ENCODE peak calls at places on chromosomes 13 and 19, in six cellular contexts. R, B, F, X, S and L are unnamed samples.

GRCh38 chr19:33436360-33437345 is 63.1 kb downstream of the CEBPG start:
- DNase-seq in X (no peak), F (no peak), B (no peak), R (no peak), S (no peak), L (no peak)

GRCh38 chr19:1383014-1383310 is 745 bp upstream of the NDUFS7 start:
- DNase-seq in R (no peak), F (no peak), S (no peak), X (no peak), B (no peak), L (no peak)

GRCh38 chr13:94435604-94436226 is 43.8 kb downstream of the DCT start:
- DNase-seq in X (peak; percentile 65), S (peak; percentile 59), F (no peak), R (no peak), B (peak; percentile 58), L (peak; percentile 30)

GRCh38 chr13:51524846-51525566 is 59.3 kb upstream of the WDFY2 start:
- DNase-seq in X (peak; percentile 82), B (peak; percentile 90), S (peak; percentile 65), F (no peak), R (no peak), L (no peak)

GRCh38 chr13:71866173-71867091 is 572 bp downstream of the DACH1 start:
- DNase-seq in F (no peak), X (peak; percentile 4), S (peak; percentile 56), B (no peak), R (peak; percentile 38), L (no peak)

GRCh38 chr19:16604615-16605014 is 23.4 kb downstream of the MED26 start:
- DNase-seq in X (no peak), F (no peak), S (no peak), B (no peak), R (no peak), L (no peak)

GRCh38 chr13:112331675-112332074 is 44.5 kb upstream of the SPACA7 start:
- DNase-seq in X (no peak), S (no peak), F (no peak), B (no peak), R (no peak), L (peak; percentile 77)

GRCh38 chr13:99380402-99380801 is 73.2 kb upstream of the GPR183 start:
- DNase-seq in R (no peak), S (no peak), B (no peak), F (no peak), X (no peak), L (no peak)

GRCh38 chr13:104597554-104598240 is 1531.5 kb upstream of the SLC10A2 start:
- DNase-seq in F (no peak), S (no peak), R (no peak), X (no peak), B (no peak), L (no peak)

GRCh38 chr19:3443840-3444694 is 36.3 kb downstream of the SMIM24 start:
- DNase-seq in B (peak; percentile 47), S (peak; percentile 75), X (no peak), R (peak; percentile 85), F (no peak), L (peak; percentile 89)

GRCh38 chr13:40780822-40781401 is 8.5 kb upstream of the SLC25A15 start:
- DNase-seq in X (peak; percentile 98), R (peak; percentile 48), S (peak; percentile 44), B (peak; percentile 20), F (no peak), L (no peak)

GRCh38 chr13:94886191-94886590 is 173.8 kb upstream of the SOX21 start:
- DNase-seq in S (peak; percentile 59), F (no peak), X (no peak), R (no peak), B (no peak), L (no peak)

GRCh38 chr19:294341-294818 is 3.2 kb upstream of the PLPP2 start:
- DNase-seq in F (no peak), R (peak; percentile 52), S (peak; percentile 18), B (peak; percentile 8), X (peak; percentile 34), L (no peak)

GRCh38 chr19:4556574-4557185 is 2.8 kb downstream of the SEMA6B start:
- DNase-seq in F (no peak), X (peak; percentile 55), B (no peak), R (peak; percentile 92), S (peak; percentile 26), L (no peak)

GRCh38 chr13:20222553-20222952 is 9.6 kb downstream of the GJB6 start:
- DNase-seq in S (no peak), F (no peak), R (no peak), X (no peak), B (no peak), L (no peak)

GRCh38 chr13:71240906-71241305 is 626.1 kb downstream of the DACH1 start:
- DNase-seq in X (no peak), F (no peak), B (no peak), S (peak; percentile 46), R (no peak), L (no peak)

GRCh38 chr19:805161-805561 is 7.9 kb downstream of the PTBP1 start:
- DNase-seq in B (no peak), X (no peak), R (no peak), F (no peak), S (no peak), L (no peak)

GRCh38 chr19:42505066-42505465 is 23.2 kb downstream of the CEACAM1 start:
- DNase-seq in R (no peak), X (no peak), F (no peak), S (no peak), B (no peak), L (no peak)

GRCh38 chr13:38180100-38180499 is 169.6 kb upstream of the UFM1 start:
- DNase-seq in B (peak; percentile 2), X (peak; percentile 16), S (no peak), F (no peak), R (no peak), L (no peak)

GRCh38 chr19:28176193-28176592 is 1036.8 kb downstream of the UQCRFS1 start:
- DNase-seq in X (no peak), F (no peak), B (no peak), R (no peak), S (no peak), L (no peak)

GRCh38 chr13:109785141-109785891 is 1.1 kb downstream of the IRS2 start:
- DNase-seq in X (peak; percentile 64), R (peak; percentile 42), F (no peak), S (peak; percentile 69), B (peak; percentile 57), L (no peak)

GRCh38 chr19:3983936-3984583 is 1.2 kb downstream of the EEF2 start:
- DNase-seq in R (peak; percentile 29), F (no peak), X (peak; percentile 39), S (peak; percentile 52), B (peak; percentile 47), L (no peak)

GRCh38 chr19:408441-409005 is 424 bp downstream of the C2CD4C start:
- DNase-seq in B (no peak), X (no peak), S (no peak), R (peak; percentile 33), F (no peak), L (no peak)

GRCh38 chr13:104460553-104460952 is 1394.3 kb upstream of the SLC10A2 start:
- DNase-seq in R (no peak), B (no peak), F (no peak), S (no peak), X (peak; percentile 1), L (no peak)

GRCh38 chr13:95296326-95296939 is 4.8 kb downstream of the ABCC4 start:
- DNase-seq in B (no peak), S (no peak), X (peak; percentile 58), R (peak; percentile 74), F (no peak), L (no peak)

GRCh38 chr19:17424743-17425365 is 5.0 kb downstream of the MVB12A start:
- DNase-seq in X (peak; percentile 57), F (no peak), R (peak; percentile 90), S (peak; percentile 66), B (peak; percentile 23), L (peak; percentile 76)

GRCh38 chr13:100544866-100545683 is 43.5 kb downstream of the GGACT start:
- DNase-seq in X (no peak), B (no peak), S (no peak), R (no peak), F (no peak), L (no peak)

GRCh38 chr19:38733493-38734175 is 10.6 kb downstream of the CAPN12 start:
- DNase-seq in S (peak; percentile 28), B (no peak), X (no peak), R (peak; percentile 30), F (no peak), L (no peak)

DNA sequence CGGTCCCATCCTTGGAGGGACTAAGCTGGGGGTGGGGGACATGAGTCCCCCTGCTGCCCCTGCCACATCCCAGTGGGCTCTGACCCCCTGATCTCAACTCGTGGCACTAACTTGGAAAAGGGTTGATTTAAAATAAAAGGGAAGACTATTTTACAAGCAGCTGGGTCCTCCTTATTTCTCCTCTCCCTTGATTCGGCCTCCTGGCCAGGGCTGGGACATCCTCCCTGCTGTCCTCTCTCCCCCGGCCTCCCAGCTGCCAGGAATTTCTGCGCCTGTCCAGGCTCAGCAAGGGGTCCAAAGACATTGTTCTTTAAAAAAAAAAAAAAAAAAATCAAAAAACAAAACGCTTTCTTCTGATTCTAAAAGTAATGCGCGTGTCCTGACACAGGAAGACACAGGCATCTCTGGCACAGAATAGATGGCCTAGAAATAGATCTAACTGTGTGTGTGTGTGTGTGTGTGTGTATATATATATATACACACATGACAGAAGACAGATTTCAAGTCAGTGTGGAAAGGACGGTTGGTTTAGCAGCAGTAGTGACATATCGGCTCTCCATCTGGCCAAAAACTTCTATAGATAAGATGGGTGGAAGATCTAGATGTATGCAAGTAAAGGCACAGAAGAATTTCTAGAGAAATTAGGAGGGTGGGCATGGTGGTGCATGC is 12.3 kb upstream of the LENG8 start:
- DNase-seq in B (no peak), S (no peak), R (no peak), X (no peak), F (no peak), L (no peak)
- H3K14ac ChIP-seq in B (no peak overlapping the region), S (no peak overlapping the region), R (no peak overlapping the region), X (no peak overlapping the region), F (no peak overlapping the region), L (peak overlapping the region; percentile 5)

DNA sequence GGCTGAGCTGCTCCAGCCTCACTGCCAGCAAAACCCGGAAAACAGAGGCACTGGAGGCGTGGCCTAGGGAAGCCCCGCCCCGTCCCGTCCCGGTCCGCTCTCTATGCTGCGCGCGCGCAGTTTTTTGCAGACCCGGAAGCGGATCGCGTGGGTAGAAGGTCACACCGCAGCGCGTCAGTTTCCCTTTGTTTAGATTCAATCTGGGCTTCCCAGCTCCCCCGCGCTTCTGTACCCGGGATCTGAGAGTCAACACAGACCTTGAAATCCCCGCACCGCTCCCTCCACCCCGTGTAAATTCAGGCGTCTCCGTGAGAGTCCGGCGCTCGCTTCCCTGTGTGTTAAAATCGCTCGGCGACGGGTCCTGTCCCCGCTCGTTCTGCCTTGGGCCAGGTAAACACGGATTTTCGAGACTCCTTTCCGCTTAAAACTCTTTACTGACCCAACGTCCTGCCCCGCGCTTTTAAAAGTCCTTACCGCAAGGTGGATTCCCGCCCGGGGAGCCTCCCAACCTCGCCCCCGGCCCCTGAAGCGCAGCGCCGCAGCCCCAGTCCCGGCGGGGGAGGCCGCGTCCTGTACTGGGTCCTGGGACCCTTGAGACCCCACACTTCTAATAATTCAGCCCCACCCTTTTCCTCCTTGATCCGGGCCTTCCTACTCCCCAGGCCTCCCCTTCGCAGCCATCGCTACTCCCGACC is at the start of gene ZNF610:
- DNase-seq in X (peak; percentile 88), R (peak; percentile 88), F (peak; percentile 68), B (peak; percentile 88), S (peak; percentile 87), L (peak; percentile 66)
- H3K18ac ChIP-seq in X (peak within 1 kb of the TSS; percentile 82), R (peak within 1 kb of the TSS; percentile 88), F (peak within 1 kb of the TSS; percentile 60), B (peak within 1 kb of the TSS; percentile 35), S (peak within 1 kb of the TSS; percentile 97), L (peak within 1 kb of the TSS; percentile 68)

GRCh38 chr19:10223488-10224213 is 7.5 kb downstream of the S1PR2 start:
- DNase-seq in F (no peak), B (no peak), X (no peak), S (no peak), R (no peak), L (no peak)
- H3K27ac ChIP-seq in F (no peak overlapping the region), B (no peak overlapping the region), X (no peak overlapping the region), S (no peak overlapping the region), R (no peak overlapping the region), L (no peak overlapping the region)

GRCh38 chr13:50358221-50358620 is 343.0 kb downstream of the KCNRG start:
- DNase-seq in R (no peak), S (no peak), X (no peak), B (no peak), F (no peak), L (no peak)
- H3K14ac ChIP-seq in R (no peak overlapping the region), S (no peak overlapping the region), X (no peak overlapping the region), B (no peak overlapping the region), F (no peak overlapping the region), L (no peak overlapping the region)